ENCODE peak calls at places on chromosomes 13 and 19, in four cellular contexts. N is lung microvascular endothelial cell, M is right cardiac atrium, J is mammary epithelial cell. U is an unnamed sample.

GRCh38 chr13:43431279-43431678 is 355.5 kb downstream of the ENOX1 start:
- DNase-seq in N (no peak), M (no peak), J (peak), U (no peak)

GRCh38 chr13:26025196-26025595 is 26.6 kb downstream of the SHISA2 start:
- DNase-seq in N (no peak), M (no peak), J (no peak), U (no peak)

GRCh38 chr19:16876904-16877361 is 11.9 kb upstream of the F2RL3 start:
- DNase-seq in N (peak), M (peak), J (peak), U (no peak)

GRCh38 chr19:29884466-29884865 is 57.6 kb upstream of the URI1 start:
- DNase-seq in N (no peak), M (no peak), J (no peak), U (no peak)

GRCh38 chr13:102039264-102039663 is 362.6 kb downstream of the FGF14 start:
- DNase-seq in N (no peak), M (peak), J (no peak), U (no peak)

GRCh38 chr13:71378992-71379905 is 487.8 kb downstream of the DACH1 start:
- DNase-seq in N (no peak), M (no peak), J (peak), U (no peak)

GRCh38 chr13:80121038-80121437 is 219.9 kb downstream of the SPRY2 start:
- DNase-seq in N (no peak), M (no peak), J (no peak), U (no peak)

GRCh38 chr19:39223703-39224279 is 19.7 kb upstream of the SYCN start:
- DNase-seq in N (peak), M (no peak), J (peak), U (no peak)

GRCh38 chr19:47156861-47157454 is 26.3 kb downstream of the SAE1 start:
- DNase-seq in N (no peak), M (no peak), J (no peak), U (no peak)

GRCh38 chr19:7788178-7788932 is 25.3 kb downstream of the CLEC4M start:
- DNase-seq in N (no peak), M (no peak), J (no peak), U (no peak)

GRCh38 chr13:101146101-101146898 is 270.0 kb downstream of the NALCN start:
- DNase-seq in N (no peak), M (no peak), J (no peak), U (no peak)

GRCh38 chr19:31340059-31341025 is 8.9 kb downstream of the TSHZ3 start:
- DNase-seq in N (no peak), M (no peak), J (peak), U (no peak)

GRCh38 chr19:30656520-30657100 is 284.4 kb downstream of the ZNF536 start:
- DNase-seq in N (no peak), M (no peak), J (no peak), U (no peak)

GRCh38 chr13:39210961-39211534 is 172.8 kb downstream of the NHLRC3 start:
- DNase-seq in N (no peak), M (no peak), J (peak), U (no peak)